ENCODE peak calls at places on chromosome 7, in nine cellular contexts. W, P, K, V, H, L, A, D and O are unnamed samples. For H3K4me1, the result is how much of the 10 kb centered on the place peaks cover.

GRCh38 chr7:75920431-75921161 is 5.6 kb downstream of the POR start:
- DNase-seq in W (no peak), P (no peak), K (peak), V (no peak), H (peak), L (peak), A (no peak), D (no peak), O (peak)

GRCh38 chr7:1959305-1959704 is 273.4 kb downstream of the MAD1L1 start:
- DNase-seq in W (no peak), P (no peak), K (no peak), V (no peak), H (no peak), L (no peak), A (no peak), D (no peak), O (no peak)

GRCh38 chr7:8371742-8372141 is 61.7 kb upstream of the NXPH1 start:
- DNase-seq in W (no peak), P (no peak), K (no peak), V (no peak), H (no peak), L (no peak), A (no peak), D (no peak), O (no peak)

GRCh38 chr7:116801092-116801710 is 61.2 kb upstream of the CAPZA2 start:
- DNase-seq in W (no peak), P (peak), K (peak), V (peak), H (no peak), L (peak), A (no peak), D (no peak), O (no peak)

GRCh38 chr7:21869785-21870402 is 75.8 kb downstream of the CDCA7L start:
- DNase-seq in W (peak), P (peak), K (peak), V (no peak), H (no peak), L (no peak), A (no peak), D (no peak), O (no peak)

GRCh38 chr7:100127866-100128601 is 1.3 kb downstream of the MBLAC1 start:
- DNase-seq in W (peak), P (no peak), K (peak), V (no peak), H (peak), L (no peak), A (no peak), D (peak), O (no peak)

GRCh38 chr7:26170663-26171062 is 18.7 kb downstream of the NFE2L3 start:
- DNase-seq in W (no peak), P (no peak), K (no peak), V (no peak), H (no peak), L (no peak), A (no peak), D (no peak), O (no peak)

GRCh38 chr7:99767662-99768061 is 16.3 kb downstream of the CYP3A4 start:
- DNase-seq in W (no peak), P (no peak), K (no peak), V (no peak), H (no peak), L (no peak), A (no peak), D (no peak), O (no peak)

GRCh38 chr7:1232623-1233327 is at the start of gene UNCX:
- DNase-seq in W (peak), P (no peak), K (no peak), V (no peak), H (no peak), L (no peak), A (no peak), D (peak), O (no peak)

GRCh38 chr7:99143522-99143852 is 421 bp downstream of the SMURF1 start:
- DNase-seq in W (no peak), P (no peak), K (no peak), V (no peak), H (no peak), L (no peak), A (no peak), D (no peak), O (no peak)

GRCh38 chr7:149460493-149461330 is at the start of gene ZNF777:
- DNase-seq in W (peak), P (peak), K (peak), V (peak), H (peak), L (peak), A (peak), D (peak), O (peak)

GRCh38 chr7:132251327-132251659 is 325.0 kb downstream of the PLXNA4 start:
- DNase-seq in W (peak), P (peak), K (peak), V (no peak), H (peak), L (no peak), A (peak), D (no peak), O (peak)

GRCh38 chr7:2126621-2127020 is 106.1 kb downstream of the MAD1L1 start:
- DNase-seq in W (no peak), P (no peak), K (no peak), V (no peak), H (no peak), L (no peak), A (no peak), D (no peak), O (no peak)

GRCh38 chr7:122845286-122845685 is 41.0 kb downstream of the CADPS2 start:
- DNase-seq in W (no peak), P (no peak), K (no peak), V (no peak), H (no peak), L (no peak), A (no peak), D (no peak), O (no peak)

GRCh38 chr7:70647801-70648491 is 484.0 kb upstream of the GALNT17 start:
- DNase-seq in W (no peak), P (no peak), K (no peak), V (no peak), H (peak), L (no peak), A (no peak), D (no peak), O (no peak)

GRCh38 chr7:129606801-129607200 is 4.7 kb upstream of the NRF1 start:
- DNase-seq in W (no peak), P (no peak), K (no peak), V (no peak), H (no peak), L (no peak), A (no peak), D (no peak), O (no peak)

GRCh38 chr7:129609666-129610065 is 1.9 kb upstream of the NRF1 start:
- DNase-seq in W (no peak), P (no peak), K (peak), V (no peak), H (no peak), L (no peak), A (no peak), D (no peak), O (no peak)

GRCh38 chr7:129605960-129606644 is 5.4 kb upstream of the NRF1 start:
- DNase-seq in W (no peak), P (no peak), K (no peak), V (no peak), H (no peak), L (no peak), A (no peak), D (no peak), O (no peak)

GRCh38 chr7:129605038-129605437 is 6.5 kb upstream of the NRF1 start:
- DNase-seq in W (no peak), P (no peak), K (no peak), V (no peak), H (no peak), L (no peak), A (no peak), D (no peak), O (no peak)

GRCh38 chr7:129607471-129608120 is 3.9 kb upstream of the NRF1 start:
- DNase-seq in W (peak), P (peak), K (peak), V (no peak), H (peak), L (peak), A (no peak), D (peak), O (no peak)
- TF ChIP-seq CTCF in W (peak), P (peak), K (peak), V (peak), H (peak), L (peak), A (peak), D (peak), O (peak)

GRCh38 chr7:130149575-130150139 is 55.5 kb downstream of the TMEM209 start:
- DNase-seq in W (no peak), P (no peak), K (no peak), V (no peak), H (peak), L (no peak), A (no peak), D (no peak), O (no peak)
- H3K4me1 ChIP-seq in W (under half), P (under half), K (under half), V (under half), H (under half), L (under half), A (under half), D (under half), O (under half)

GRCh38 chr7:28296571-28297483 is 115.5 kb upstream of the CREB5 start:
- DNase-seq in W (peak), P (peak), K (peak), V (peak), H (peak), L (peak), A (peak), D (peak), O (no peak)
- TF ChIP-seq CTCF in W (peak), P (peak), K (peak), V (peak), H (peak), L (peak), A (peak), D (peak), O (peak)

DNA sequence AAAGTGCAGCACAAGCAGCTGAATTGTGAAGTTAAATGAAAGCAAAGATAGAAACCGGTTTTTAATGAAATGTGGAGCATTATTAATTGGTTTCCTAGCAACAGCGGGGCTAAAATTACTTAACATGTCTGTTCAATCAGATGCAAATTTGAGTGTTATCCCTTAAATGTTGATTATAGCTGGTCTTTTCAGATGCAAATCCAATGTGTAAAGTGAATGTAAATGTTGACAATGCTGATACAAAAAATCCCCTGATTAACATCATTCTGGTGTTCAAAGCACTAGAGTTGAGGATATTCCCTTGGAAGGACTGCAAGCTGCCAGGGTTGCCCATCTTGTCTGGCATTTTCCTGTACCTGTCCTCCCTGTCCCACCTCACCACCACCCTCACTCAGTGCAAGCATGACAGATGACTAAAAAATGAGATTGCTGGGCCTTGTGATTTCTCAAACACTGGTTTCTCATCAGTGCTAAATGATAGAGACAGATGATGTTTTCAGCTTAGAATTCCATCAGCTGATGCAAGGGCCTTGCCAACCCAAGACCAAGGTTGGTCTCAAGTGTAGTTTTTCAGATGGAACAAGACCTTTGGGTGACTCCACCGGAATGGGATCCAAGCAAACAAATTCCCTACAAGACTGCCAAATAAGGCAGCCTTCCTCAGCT is 55.1 kb downstream of the JAZF1 start:
- DNase-seq in W (peak), P (no peak), K (no peak), V (no peak), H (no peak), L (peak), A (no peak), D (no peak), O (no peak)
- H3K4me1 ChIP-seq in W (under half), P (under half), K (under half), V (under half), H (under half), L (under half), A (under half), D (under half), O (under half)

GRCh38 chr7:108592633-108593277 is 23.1 kb downstream of the DNAJB9 start:
- DNase-seq in W (no peak), P (peak), K (peak), V (no peak), H (no peak), L (peak), A (no peak), D (peak), O (no peak)
- TF ChIP-seq CTCF in W (peak), P (no peak), K (peak), V (no peak), H (no peak), L (peak), A (peak), D (peak), O (peak)

GRCh38 chr7:20219446-20220292 is 2.5 kb upstream of the MACC1 start:
- DNase-seq in W (peak), P (peak), K (peak), V (no peak), H (peak), L (peak), A (peak), D (no peak), O (peak)
- H3K4me1 ChIP-seq in W (under half), P (under half), K (under half), V (under half), H (under half), L (under half), A (under half), D (under half), O (under half)

GRCh38 chr7:43247757-43248156 is 135.3 kb downstream of the HECW1 start:
- DNase-seq in W (no peak), P (no peak), K (no peak), V (no peak), H (no peak), L (no peak), A (no peak), D (no peak), O (no peak)

GRCh38 chr7:43249808-43250145 is 137.3 kb downstream of the HECW1 start:
- DNase-seq in W (no peak), P (peak), K (peak), V (no peak), H (no peak), L (no peak), A (no peak), D (no peak), O (no peak)

GRCh38 chr7:43248961-43249807 is 136.7 kb downstream of the HECW1 start:
- DNase-seq in W (no peak), P (peak), K (no peak), V (peak), H (peak), L (peak), A (no peak), D (no peak), O (no peak)

GRCh38 chr7:43244782-43245181 is 132.3 kb downstream of the HECW1 start:
- DNase-seq in W (no peak), P (no peak), K (no peak), V (no peak), H (no peak), L (no peak), A (no peak), D (peak), O (no peak)

GRCh38 chr7:43248553-43248952 is 136.1 kb downstream of the HECW1 start:
- DNase-seq in W (no peak), P (no peak), K (no peak), V (no peak), H (no peak), L (no peak), A (no peak), D (no peak), O (no peak)
- TF ChIP-seq CTCF in W (no peak), P (no peak), K (no peak), V (no peak), H (no peak), L (no peak), A (no peak), D (no peak), O (no peak)

GRCh38 chr7:118312966-118313365 is 88.5 kb downstream of the ANKRD7 start:
- DNase-seq in W (no peak), P (no peak), K (no peak), V (no peak), H (no peak), L (no peak), A (no peak), D (no peak), O (no peak)
- H3K4me1 ChIP-seq in W (under half), P (under half), K (under half), V (under half), H (under half), L (under half), A (under half), D (under half), O (under half)

GRCh38 chr7:101890666-101891065 is 73.2 kb downstream of the CUX1 start:
- DNase-seq in W (no peak), P (no peak), K (no peak), V (no peak), H (no peak), L (no peak), A (no peak), D (no peak), O (no peak)
- TF ChIP-seq CTCF in W (no peak), P (no peak), K (no peak), V (no peak), H (no peak), L (no peak), A (no peak), D (no peak), O (no peak)

GRCh38 chr7:55469721-55470120 is 102.6 kb downstream of the VOPP1 start:
- DNase-seq in W (no peak), P (no peak), K (no peak), V (no peak), H (no peak), L (no peak), A (no peak), D (no peak), O (no peak)

GRCh38 chr7:55473935-55474334 is 98.4 kb downstream of the VOPP1 start:
- DNase-seq in W (no peak), P (no peak), K (no peak), V (no peak), H (no peak), L (no peak), A (no peak), D (no peak), O (no peak)

GRCh38 chr7:55474944-55475911 is 97.1 kb downstream of the VOPP1 start:
- DNase-seq in W (no peak), P (no peak), K (no peak), V (no peak), H (peak), L (no peak), A (no peak), D (no peak), O (no peak)

GRCh38 chr7:55476071-55476803 is 96.1 kb downstream of the VOPP1 start:
- DNase-seq in W (no peak), P (no peak), K (no peak), V (no peak), H (no peak), L (peak), A (no peak), D (peak), O (no peak)

DNA sequence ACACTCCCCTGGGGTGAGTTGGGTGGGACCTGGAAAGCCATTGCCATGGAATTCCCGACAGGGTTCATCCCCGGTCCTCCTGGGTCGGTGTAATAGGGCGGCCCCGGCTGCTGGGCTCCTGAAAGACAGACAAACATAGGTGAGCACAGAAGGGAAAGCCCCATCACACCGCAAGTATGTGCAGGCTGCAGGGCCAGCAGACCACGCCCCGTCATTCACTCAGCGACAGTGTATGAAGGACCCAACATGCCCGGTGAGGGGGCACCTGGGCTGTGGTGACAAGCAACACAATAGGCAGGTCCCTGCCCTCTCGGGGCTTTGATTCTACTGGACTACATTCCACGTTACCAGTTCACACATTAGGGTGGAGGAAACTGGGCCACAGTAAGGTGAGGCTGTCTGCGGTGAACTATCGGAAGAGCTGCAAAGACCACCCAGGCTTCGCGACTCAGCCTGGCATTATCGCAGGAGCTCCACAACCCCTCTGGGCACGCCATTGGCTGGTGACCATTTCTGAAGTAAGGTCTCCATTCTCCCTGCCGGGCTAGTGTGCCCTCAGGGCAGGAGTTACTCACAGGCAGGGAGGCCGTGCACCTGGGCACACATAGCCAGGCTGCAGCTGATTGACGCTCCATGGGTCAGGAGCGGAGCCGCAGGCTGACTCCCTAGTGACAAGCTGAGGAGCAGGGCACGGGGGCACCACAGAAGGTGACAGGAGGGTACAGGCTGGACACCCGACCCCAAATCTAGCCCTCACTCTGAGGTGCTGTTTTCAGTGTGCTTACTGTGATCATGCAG is 99.2 kb downstream of the VOPP1 start:
- DNase-seq in W (no peak), P (no peak), K (no peak), V (no peak), H (no peak), L (no peak), A (no peak), D (no peak), O (no peak)
- H3K4me1 ChIP-seq in W (under half), P (under half), K (under half), V (under half), H (under half), L (under half), A (under half), D (under half), O (under half)